ENCODE peak calls at places on chromosomes 2 and 18, in eight cellular contexts. P is left colon; C is PC-9; D is CD8-positive, alpha-beta T cell; Z is Peyer's patch; Q is body of pancreas; A is progenitor cell of endocrine pancreas; R is NCI-H1105. G is an unnamed sample.

GRCh38 chr18:58615150-58616132 is 13.4 kb downstream of the ALPK2 start:
- DNase-seq in Z (peak; percentile 46), D (peak; percentile 43), Q (no peak), P (no peak), R (no peak), A (no peak), C (no peak), G (no peak)

GRCh38 chr2:106638043-106638442 is 150.9 kb downstream of the CD8B2 start:
- DNase-seq in D (no peak), Q (no peak), C (no peak), Z (no peak), R (peak; percentile 56), A (no peak), P (no peak), G (no peak)

GRCh38 chr2:138269726-138270125 is 231.8 kb upstream of the SPOPL start:
- DNase-seq in A (no peak), C (no peak), Z (no peak), R (no peak), P (no peak), Q (no peak), D (no peak), G (no peak)

GRCh38 chr2:218218409-218219185 is 1.6 kb downstream of the ARPC2 start:
- DNase-seq in C (no peak), A (no peak), Z (peak; percentile 70), D (no peak), R (no peak), Q (no peak), P (no peak), G (peak; percentile 35)

GRCh38 chr2:181362561-181362960 is 94.6 kb upstream of the ITGA4 start:
- DNase-seq in Z (no peak), D (no peak), P (no peak), R (no peak), A (no peak), C (no peak), Q (no peak), G (no peak)

GRCh38 chr2:18883626-18884456 is 294.5 kb upstream of the NT5C1B start:
- DNase-seq in D (no peak), R (no peak), P (no peak), C (peak; percentile 16), A (no peak), Q (peak; percentile 20), Z (no peak), G (no peak)

GRCh38 chr18:5369513-5369912 is 74.0 kb upstream of the ZBTB14 start:
- DNase-seq in P (no peak), Q (no peak), Z (no peak), A (no peak), C (no peak), D (no peak), R (no peak), G (no peak)

GRCh38 chr18:7090771-7091170 is 26.8 kb downstream of the LAMA1 start:
- DNase-seq in A (no peak), Q (no peak), D (no peak), Z (no peak), C (no peak), P (no peak), R (no peak), G (no peak)

GRCh38 chr2:86750240-86750839 is 30.2 kb downstream of the RMND5A start:
- DNase-seq in C (no peak), Z (no peak), D (no peak), R (no peak), A (no peak), Q (no peak), P (no peak), G (no peak)

GRCh38 chr2:48588745-48589144 is 28.9 kb upstream of the GTF2A1L start:
- DNase-seq in R (no peak), D (no peak), P (no peak), A (no peak), Z (no peak), C (no peak), Q (no peak), G (no peak)

GRCh38 chr2:216590780-216591179 is 42.4 kb upstream of the IGFBP2 start:
- DNase-seq in A (no peak), D (no peak), C (no peak), Q (peak; percentile 66), P (no peak), Z (no peak), R (no peak), G (no peak)

GRCh38 chr18:44821924-44822323 is 141.2 kb downstream of the SETBP1 start:
- DNase-seq in P (no peak), R (no peak), Z (no peak), D (no peak), A (no peak), C (no peak), Q (no peak), G (no peak)

GRCh38 chr2:10619643-10620042 is 70.1 kb downstream of the NOL10 start:
- DNase-seq in A (no peak), Z (no peak), C (no peak), Q (no peak), D (no peak), R (no peak), P (no peak), G (no peak)

GRCh38 chr2:28617502-28618184 is 121.8 kb downstream of the PLB1 start:
- DNase-seq in P (no peak), A (no peak), C (no peak), Z (no peak), Q (no peak), R (no peak), D (no peak), G (peak; percentile 58)

GRCh38 chr2:239361311-239361642 is 39.5 kb downstream of the HDAC4 start:
- DNase-seq in C (no peak), R (no peak), Z (no peak), P (no peak), A (no peak), Q (no peak), D (no peak), G (no peak)

GRCh38 chr2:95377724-95378123 is 24.8 kb upstream of the FAHD2A start:
- DNase-seq in C (no peak), R (no peak), A (no peak), Q (no peak), D (no peak), Z (no peak), P (no peak), G (no peak)

GRCh38 chr2:119011162-119011909 is 69.3 kb downstream of the MARCO start:
- DNase-seq in D (no peak), A (peak; percentile 66), Z (no peak), Q (peak; percentile 61), C (peak; percentile 51), P (no peak), R (peak; percentile 52), G (peak; percentile 22)

GRCh38 chr2:30145826-30146336 is 926 bp upstream of the YPEL5 start:
- DNase-seq in Q (no peak), P (no peak), D (no peak), A (no peak), Z (no peak), C (no peak), R (no peak), G (no peak)

GRCh38 chr2:190698895-190699294 is 50.0 kb downstream of the NAB1 start:
- DNase-seq in A (no peak), Z (no peak), D (no peak), Q (no peak), R (no peak), P (no peak), C (no peak), G (no peak)

GRCh38 chr2:232042911-232043564 is 81.5 kb downstream of the DIS3L2 start:
- DNase-seq in Q (no peak), P (no peak), C (no peak), A (no peak), D (no peak), Z (no peak), R (no peak), G (no peak)

GRCh38 chr18:10378688-10379465 is 75.6 kb upstream of the APCDD1 start:
- DNase-seq in A (no peak), Z (no peak), P (no peak), D (no peak), Q (no peak), R (no peak), C (no peak), G (no peak)

GRCh38 chr2:134927195-134927594 is 8.6 kb downstream of the CCNT2 start:
- DNase-seq in P (no peak), A (no peak), R (no peak), D (no peak), Q (no peak), C (no peak), Z (no peak), G (no peak)

GRCh38 chr2:117850015-117850414 is 35.5 kb downstream of the DDX18 start:
- DNase-seq in C (no peak), P (no peak), D (no peak), A (no peak), R (no peak), Z (no peak), Q (no peak), G (no peak)

GRCh38 chr2:120889936-120890335 is 154.3 kb downstream of the GLI2 start:
- DNase-seq in R (no peak), D (no peak), C (no peak), Z (no peak), P (no peak), A (no peak), Q (no peak), G (no peak)

GRCh38 chr2:174338626-174339570 is 4.1 kb downstream of the SP9 start:
- DNase-seq in Z (no peak), D (no peak), Q (no peak), R (peak; percentile 38), C (no peak), A (no peak), P (no peak), G (no peak)

GRCh38 chr2:44100351-44100750 is 68.3 kb upstream of the PPM1B start:
- DNase-seq in R (no peak), D (no peak), P (peak; percentile 53), Z (no peak), C (peak; percentile 85), A (no peak), Q (peak; percentile 25), G (no peak)

GRCh38 chr2:43311276-43311675 is 84.9 kb upstream of the ZFP36L2 start:
- DNase-seq in A (no peak), R (no peak), C (peak; percentile 21), Z (no peak), Q (no peak), D (no peak), P (no peak), G (peak; percentile 53)

G was measured in prostate gland.